ENCODE peak calls at places on chromosomes 4 and X, in seven cellular contexts. One of them, this sample, is unnamed.

GRCh38 chrX:56813318-56813837 is 84.3 kb downstream of the NBDY start:
- DNase-seq in epithelial cell of esophagus: peak
- DNase-seq in occipital lobe: no peak
- DNase-seq in NCI-H2081: no peak
- DNase-seq in NCI-H1105: no peak
- DNase-seq in NCI-H1694: no peak
- DNase-seq in NCI-H748 treated with DMSO at 0.1 percent for 48 hours: no peak
- DNase-seq in this sample: peak

GRCh38 chr4:108700358-108700757 is 50.0 kb downstream of the OSTC start:
- DNase-seq in NCI-H748 treated with DMSO at 0.1 percent for 48 hours: no peak
- DNase-seq in NCI-H1105: no peak
- DNase-seq in NCI-H2081: no peak
- DNase-seq in occipital lobe: no peak
- DNase-seq in NCI-H1694: no peak
- DNase-seq in epithelial cell of esophagus: no peak
- DNase-seq in this sample: peak

GRCh38 chr4:138898282-138898681 is 117.3 kb upstream of the NOCT start:
- DNase-seq in NCI-H1105: peak
- DNase-seq in NCI-H2081: peak
- DNase-seq in NCI-H1694: no peak
- DNase-seq in epithelial cell of esophagus: peak
- DNase-seq in occipital lobe: no peak
- DNase-seq in NCI-H748 treated with DMSO at 0.1 percent for 48 hours: peak
- DNase-seq in this sample: peak

GRCh38 chr4:150385606-150386005 is 196.3 kb upstream of the MAB21L2 start:
- DNase-seq in NCI-H1694: no peak
- DNase-seq in occipital lobe: no peak
- DNase-seq in NCI-H2081: no peak
- DNase-seq in NCI-H1105: peak
- DNase-seq in NCI-H748 treated with DMSO at 0.1 percent for 48 hours: no peak
- DNase-seq in epithelial cell of esophagus: peak
- DNase-seq in this sample: peak

GRCh38 chrX:100410083-100410590 is at the start of gene PCDH19:
- DNase-seq in NCI-H748 treated with DMSO at 0.1 percent for 48 hours: peak
- DNase-seq in NCI-H2081: peak
- DNase-seq in NCI-H1105: peak
- DNase-seq in occipital lobe: peak
- DNase-seq in NCI-H1694: peak
- DNase-seq in epithelial cell of esophagus: peak
- DNase-seq in this sample: no peak

GRCh38 chr4:88244821-88245579 is 39.4 kb downstream of the PPM1K start:
- DNase-seq in epithelial cell of esophagus: no peak
- DNase-seq in occipital lobe: no peak
- DNase-seq in NCI-H1694: no peak
- DNase-seq in NCI-H748 treated with DMSO at 0.1 percent for 48 hours: no peak
- DNase-seq in NCI-H1105: no peak
- DNase-seq in NCI-H2081: no peak
- DNase-seq in this sample: no peak

GRCh38 chr4:40594261-40595178 is 35.1 kb downstream of the RBM47 start:
- DNase-seq in NCI-H2081: no peak
- DNase-seq in epithelial cell of esophagus: peak
- DNase-seq in occipital lobe: no peak
- DNase-seq in NCI-H1694: no peak
- DNase-seq in NCI-H748 treated with DMSO at 0.1 percent for 48 hours: no peak
- DNase-seq in NCI-H1105: no peak
- DNase-seq in this sample: no peak

GRCh38 chr4:56641494-56642051 is 39.5 kb downstream of the HOPX start:
- DNase-seq in NCI-H1105: no peak
- DNase-seq in occipital lobe: no peak
- DNase-seq in epithelial cell of esophagus: peak
- DNase-seq in NCI-H748 treated with DMSO at 0.1 percent for 48 hours: no peak
- DNase-seq in NCI-H1694: no peak
- DNase-seq in NCI-H2081: no peak
- DNase-seq in this sample: peak

GRCh38 chrX:25012793-25013592 is 2.8 kb downstream of the ARX start:
- DNase-seq in NCI-H748 treated with DMSO at 0.1 percent for 48 hours: no peak
- DNase-seq in NCI-H1694: no peak
- DNase-seq in epithelial cell of esophagus: no peak
- DNase-seq in NCI-H2081: no peak
- DNase-seq in NCI-H1105: no peak
- DNase-seq in occipital lobe: no peak
- DNase-seq in this sample: peak

GRCh38 chrX:86078650-86079049 is 31.3 kb upstream of the CHM start:
- DNase-seq in occipital lobe: no peak
- DNase-seq in NCI-H2081: no peak
- DNase-seq in NCI-H1694: no peak
- DNase-seq in NCI-H1105: no peak
- DNase-seq in NCI-H748 treated with DMSO at 0.1 percent for 48 hours: no peak
- DNase-seq in epithelial cell of esophagus: no peak
- DNase-seq in this sample: no peak

GRCh38 chr4:23952258-23952657 is 62.4 kb upstream of the PPARGC1A start:
- DNase-seq in NCI-H748 treated with DMSO at 0.1 percent for 48 hours: no peak
- DNase-seq in NCI-H1694: no peak
- DNase-seq in NCI-H2081: no peak
- DNase-seq in epithelial cell of esophagus: no peak
- DNase-seq in occipital lobe: no peak
- DNase-seq in NCI-H1105: no peak
- DNase-seq in this sample: no peak

GRCh38 chr4:147453561-147454141 is 27.2 kb upstream of the EDNRA start:
- DNase-seq in NCI-H1105: no peak
- DNase-seq in epithelial cell of esophagus: peak
- DNase-seq in NCI-H748 treated with DMSO at 0.1 percent for 48 hours: no peak
- DNase-seq in NCI-H2081: no peak
- DNase-seq in NCI-H1694: no peak
- DNase-seq in occipital lobe: no peak
- DNase-seq in this sample: peak

GRCh38 chr4:186942745-186943606 is 219.3 kb upstream of the FAT1 start:
- DNase-seq in epithelial cell of esophagus: no peak
- DNase-seq in NCI-H1105: peak
- DNase-seq in NCI-H748 treated with DMSO at 0.1 percent for 48 hours: no peak
- DNase-seq in NCI-H2081: no peak
- DNase-seq in occipital lobe: no peak
- DNase-seq in NCI-H1694: no peak
- DNase-seq in this sample: no peak

GRCh38 chr4:158055668-158056067 is 117.2 kb downstream of the GASK1B start:
- DNase-seq in NCI-H1694: no peak
- DNase-seq in NCI-H2081: no peak
- DNase-seq in NCI-H1105: no peak
- DNase-seq in epithelial cell of esophagus: no peak
- DNase-seq in NCI-H748 treated with DMSO at 0.1 percent for 48 hours: no peak
- DNase-seq in occipital lobe: no peak
- DNase-seq in this sample: no peak

GRCh38 chr4:19508442-19508841 is 743.3 kb upstream of the SLIT2 start:
- DNase-seq in NCI-H2081: no peak
- DNase-seq in epithelial cell of esophagus: peak
- DNase-seq in occipital lobe: no peak
- DNase-seq in NCI-H1105: no peak
- DNase-seq in NCI-H1694: no peak
- DNase-seq in NCI-H748 treated with DMSO at 0.1 percent for 48 hours: no peak
- DNase-seq in this sample: no peak

GRCh38 chr4:15469402-15470148 is at the start of gene CC2D2A:
- DNase-seq in NCI-H1694: no peak
- DNase-seq in NCI-H2081: no peak
- DNase-seq in NCI-H1105: no peak
- DNase-seq in NCI-H748 treated with DMSO at 0.1 percent for 48 hours: peak
- DNase-seq in occipital lobe: no peak
- DNase-seq in epithelial cell of esophagus: peak
- DNase-seq in this sample: peak

GRCh38 chr4:93710847-93711430 is 117.6 kb upstream of the ATOH1 start:
- DNase-seq in NCI-H1694: no peak
- DNase-seq in occipital lobe: no peak
- DNase-seq in NCI-H2081: no peak
- DNase-seq in NCI-H1105: no peak
- DNase-seq in NCI-H748 treated with DMSO at 0.1 percent for 48 hours: no peak
- DNase-seq in epithelial cell of esophagus: peak
- DNase-seq in this sample: no peak

GRCh38 chr4:159977907-159978617 is 875.2 kb downstream of the RAPGEF2 start:
- DNase-seq in occipital lobe: no peak
- DNase-seq in NCI-H2081: no peak
- DNase-seq in NCI-H1694: no peak
- DNase-seq in NCI-H748 treated with DMSO at 0.1 percent for 48 hours: no peak
- DNase-seq in NCI-H1105: no peak
- DNase-seq in epithelial cell of esophagus: peak
- DNase-seq in this sample: no peak

GRCh38 chr4:6184169-6184568 is 16.2 kb downstream of the JAKMIP1 start:
- DNase-seq in NCI-H748 treated with DMSO at 0.1 percent for 48 hours: no peak
- DNase-seq in occipital lobe: no peak
- DNase-seq in NCI-H1105: no peak
- DNase-seq in NCI-H2081: no peak
- DNase-seq in NCI-H1694: no peak
- DNase-seq in epithelial cell of esophagus: no peak
- DNase-seq in this sample: no peak

GRCh38 chr4:113471141-113471860 is 290.2 kb downstream of the CAMK2D start:
- DNase-seq in NCI-H748 treated with DMSO at 0.1 percent for 48 hours: no peak
- DNase-seq in occipital lobe: no peak
- DNase-seq in NCI-H2081: no peak
- DNase-seq in NCI-H1105: no peak
- DNase-seq in epithelial cell of esophagus: no peak
- DNase-seq in NCI-H1694: no peak
- DNase-seq in this sample: no peak

GRCh38 chr4:140861359-140862181 is 105.4 kb upstream of the TBC1D9 start:
- DNase-seq in NCI-H748 treated with DMSO at 0.1 percent for 48 hours: peak
- DNase-seq in occipital lobe: peak
- DNase-seq in NCI-H1694: peak
- DNase-seq in epithelial cell of esophagus: peak
- DNase-seq in NCI-H2081: peak
- DNase-seq in NCI-H1105: peak
- DNase-seq in this sample: peak

GRCh38 chr4:134700251-134700650 is 498.7 kb upstream of the PABPC4L start:
- DNase-seq in NCI-H1694: no peak
- DNase-seq in occipital lobe: no peak
- DNase-seq in NCI-H1105: no peak
- DNase-seq in NCI-H2081: no peak
- DNase-seq in epithelial cell of esophagus: no peak
- DNase-seq in NCI-H748 treated with DMSO at 0.1 percent for 48 hours: no peak
- DNase-seq in this sample: no peak

GRCh38 chrX:39857780-39858179 is 240.0 kb downstream of the BCOR start:
- DNase-seq in NCI-H1105: no peak
- DNase-seq in occipital lobe: no peak
- DNase-seq in NCI-H748 treated with DMSO at 0.1 percent for 48 hours: no peak
- DNase-seq in NCI-H2081: no peak
- DNase-seq in epithelial cell of esophagus: peak
- DNase-seq in NCI-H1694: no peak
- DNase-seq in this sample: no peak

GRCh38 chr4:184649026-184649970 is at the start of the genes CASP3 and PRIMPOL:
- DNase-seq in occipital lobe: peak
- DNase-seq in NCI-H1694: peak
- DNase-seq in epithelial cell of esophagus: peak
- DNase-seq in NCI-H2081: peak
- DNase-seq in NCI-H1105: peak
- DNase-seq in NCI-H748 treated with DMSO at 0.1 percent for 48 hours: peak
- DNase-seq in this sample: peak

GRCh38 chrX:40079572-40079971 is 18.2 kb downstream of the BCOR start:
- DNase-seq in NCI-H2081: no peak
- DNase-seq in epithelial cell of esophagus: no peak
- DNase-seq in NCI-H1105: no peak
- DNase-seq in occipital lobe: no peak
- DNase-seq in NCI-H1694: no peak
- DNase-seq in NCI-H748 treated with DMSO at 0.1 percent for 48 hours: no peak
- DNase-seq in this sample: no peak

GRCh38 chr4:891747-892146 is 40.4 kb downstream of the GAK start:
- DNase-seq in NCI-H1694: no peak
- DNase-seq in NCI-H748 treated with DMSO at 0.1 percent for 48 hours: no peak
- DNase-seq in occipital lobe: no peak
- DNase-seq in NCI-H1105: no peak
- DNase-seq in epithelial cell of esophagus: no peak
- DNase-seq in NCI-H2081: no peak
- DNase-seq in this sample: no peak

GRCh38 chr4:86720508-86721068 is 126.5 kb downstream of the PTPN13 start:
- DNase-seq in NCI-H2081: no peak
- DNase-seq in NCI-H748 treated with DMSO at 0.1 percent for 48 hours: no peak
- DNase-seq in occipital lobe: no peak
- DNase-seq in NCI-H1694: no peak
- DNase-seq in epithelial cell of esophagus: peak
- DNase-seq in NCI-H1105: no peak
- DNase-seq in this sample: no peak

GRCh38 chr4:110196206-110196870 is 2.1 kb downstream of the ELOVL6 start:
- DNase-seq in NCI-H1694: peak
- DNase-seq in epithelial cell of esophagus: peak
- DNase-seq in NCI-H2081: peak
- DNase-seq in occipital lobe: peak
- DNase-seq in NCI-H1105: no peak
- DNase-seq in NCI-H748 treated with DMSO at 0.1 percent for 48 hours: no peak
- DNase-seq in this sample: peak

GRCh38 chr4:94791701-94792100 is 33.9 kb downstream of the BMPR1B start:
- DNase-seq in occipital lobe: no peak
- DNase-seq in NCI-H1105: no peak
- DNase-seq in epithelial cell of esophagus: no peak
- DNase-seq in NCI-H748 treated with DMSO at 0.1 percent for 48 hours: no peak
- DNase-seq in NCI-H1694: no peak
- DNase-seq in NCI-H2081: no peak
- DNase-seq in this sample: no peak

GRCh38 chr4:154720618-154721267 is 23.1 kb upstream of the LRAT start:
- DNase-seq in NCI-H1694: no peak
- DNase-seq in epithelial cell of esophagus: peak
- DNase-seq in occipital lobe: no peak
- DNase-seq in NCI-H1105: no peak
- DNase-seq in NCI-H748 treated with DMSO at 0.1 percent for 48 hours: no peak
- DNase-seq in NCI-H2081: no peak
- DNase-seq in this sample: no peak

GRCh38 chr4:86497131-86497530 is 97.0 kb upstream of the PTPN13 start:
- DNase-seq in occipital lobe: no peak
- DNase-seq in NCI-H748 treated with DMSO at 0.1 percent for 48 hours: no peak
- DNase-seq in epithelial cell of esophagus: peak
- DNase-seq in NCI-H2081: no peak
- DNase-seq in NCI-H1694: no peak
- DNase-seq in NCI-H1105: no peak
- DNase-seq in this sample: no peak

GRCh38 chrX:19030805-19031204 is 46.9 kb upstream of the PHKA2 start:
- DNase-seq in epithelial cell of esophagus: peak
- DNase-seq in NCI-H2081: no peak
- DNase-seq in NCI-H1694: no peak
- DNase-seq in NCI-H1105: no peak
- DNase-seq in NCI-H748 treated with DMSO at 0.1 percent for 48 hours: no peak
- DNase-seq in occipital lobe: no peak
- DNase-seq in this sample: no peak

GRCh38 chr4:119243868-119244267 is 31.4 kb downstream of the USP53 start:
- DNase-seq in epithelial cell of esophagus: no peak
- DNase-seq in NCI-H1105: no peak
- DNase-seq in NCI-H1694: no peak
- DNase-seq in occipital lobe: no peak
- DNase-seq in NCI-H748 treated with DMSO at 0.1 percent for 48 hours: no peak
- DNase-seq in NCI-H2081: no peak
- DNase-seq in this sample: no peak

GRCh38 chr4:46254788-46255187 is 130.9 kb upstream of the GABRG1 start:
- DNase-seq in NCI-H2081: no peak
- DNase-seq in NCI-H1694: no peak
- DNase-seq in NCI-H748 treated with DMSO at 0.1 percent for 48 hours: no peak
- DNase-seq in NCI-H1105: no peak
- DNase-seq in occipital lobe: no peak
- DNase-seq in epithelial cell of esophagus: peak
- DNase-seq in this sample: no peak

GRCh38 chr4:124481123-124481522 is 231.4 kb downstream of the ANKRD50 start:
- DNase-seq in NCI-H1694: no peak
- DNase-seq in NCI-H1105: no peak
- DNase-seq in occipital lobe: no peak
- DNase-seq in epithelial cell of esophagus: no peak
- DNase-seq in NCI-H748 treated with DMSO at 0.1 percent for 48 hours: no peak
- DNase-seq in NCI-H2081: no peak
- DNase-seq in this sample: no peak

This sample was measured in A172.